ENCODE peak calls at places on chromosomes 6 and 20, in four cellular contexts. T is OCI-LY7, J is fibroblast of the aortic adventitia, O is fibroblast of pulmonary artery. H is an unnamed sample.

GRCh38 chr20:11686900-11687543 is 230.7 kb upstream of the BTBD3 start:
- DNase-seq in T (no peak), J (peak; percentile 11), O (peak; percentile 4), H (peak; percentile 56)

GRCh38 chr6:133001040-133001570 is 186.7 kb downstream of the RPS12 start:
- DNase-seq in T (no peak), J (no peak), O (no peak), H (no peak)

GRCh38 chr6:34940030-34940434 is 51.0 kb downstream of the ANKS1A start:
- DNase-seq in T (no peak), J (no peak), O (peak; percentile 26), H (no peak)

GRCh38 chr6:114534813-114535212 is 192.0 kb upstream of the HS3ST5 start:
- DNase-seq in T (no peak), J (no peak), O (no peak), H (no peak)

GRCh38 chr20:53643031-53643832 is 49.6 kb upstream of the ZNF217 start:
- DNase-seq in T (peak; percentile 80), J (peak; percentile 83), O (peak; percentile 83), H (peak; percentile 70)

GRCh38 chr20:59810376-59811187 is 122.9 kb downstream of the SYCP2 start:
- DNase-seq in T (no peak), J (no peak), O (no peak), H (no peak)

GRCh38 chr20:45100563-45101245 is at the start of gene KCNS1:
- DNase-seq in T (no peak), J (no peak), O (no peak), H (no peak)

GRCh38 chr20:9126527-9126926 is 57.6 kb downstream of the PLCB4 start:
- DNase-seq in T (no peak), J (no peak), O (no peak), H (no peak)

GRCh38 chr20:4267242-4267641 is 251.9 kb upstream of the RNF24 start:
- DNase-seq in T (no peak), J (no peak), O (no peak), H (no peak)

GRCh38 chr6:154506108-154506507 is 4.4 kb downstream of the CNKSR3 start:
- DNase-seq in T (no peak), J (no peak), O (no peak), H (no peak)

GRCh38 chr6:24125980-24126379 is at the start of gene NRSN1:
- DNase-seq in T (no peak), J (no peak), O (no peak), H (no peak)

GRCh38 chr6:75882734-75883133 is 133.7 kb downstream of the MYO6 start:
- DNase-seq in T (no peak), J (peak; percentile 35), O (peak; percentile 55), H (no peak)

GRCh38 chr6:19024737-19025136 is 637.6 kb downstream of the RNF144B start:
- DNase-seq in T (peak; percentile 41), J (peak; percentile 42), O (peak; percentile 62), H (no peak)

GRCh38 chr20:38435555-38435939 is 419 bp upstream of the SNHG17 start:
- DNase-seq in T (no peak), J (peak; percentile 74), O (peak; percentile 67), H (peak; percentile 65)

GRCh38 chr6:82178084-82178758 is 69.3 kb downstream of the IBTK start:
- DNase-seq in T (no peak), J (peak; percentile 77), O (peak; percentile 73), H (no peak)

GRCh38 chr6:165231581-165232276 is 77.7 kb downstream of the C6orf118 start:
- DNase-seq in T (peak; percentile 3), J (peak; percentile 71), O (peak; percentile 69), H (peak; percentile 31)

GRCh38 chr6:125746731-125747588 is 2.5 kb upstream of the HEY2 start:
- DNase-seq in T (peak; percentile 61), J (peak; percentile 55), O (peak; percentile 63), H (peak; percentile 25)

GRCh38 chr6:150857062-150857905 is 8.2 kb upstream of the MTHFD1L start:
- DNase-seq in T (no peak), J (peak; percentile 100), O (peak; percentile 100), H (peak; percentile 71)
- H3K4me3 ChIP-seq in T (no peak overlapping the region), J (no peak overlapping the region), O (no peak overlapping the region), H (no peak overlapping the region)

GRCh38 chr6:4281341-4282293 is 146.2 kb upstream of the ECI2 start:
- DNase-seq in T (peak; percentile 2), J (peak; percentile 22), O (peak; percentile 31), H (peak; percentile 4)
- H3K4me3 ChIP-seq in T (no peak overlapping the region), J (peak overlapping the region; percentile 42), O (peak overlapping the region; percentile 32), H (no peak overlapping the region)

DNA sequence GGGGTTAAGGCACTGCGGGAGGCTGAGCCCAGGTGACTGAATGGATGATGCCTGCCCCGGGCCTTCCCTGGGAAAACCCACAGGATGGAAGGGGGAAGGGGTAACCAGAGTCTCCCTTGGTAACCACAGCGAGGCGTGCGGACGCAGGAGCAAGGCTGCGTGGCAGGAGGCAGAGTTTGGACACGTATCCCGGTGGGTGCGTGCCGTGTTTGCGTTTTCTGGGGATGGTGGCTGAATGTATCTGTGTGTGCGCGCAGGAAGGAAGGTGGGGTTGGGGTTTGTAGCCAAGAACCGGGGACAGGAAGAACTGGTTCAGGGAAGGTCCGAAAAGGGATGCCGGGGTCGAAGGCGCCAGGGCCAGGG is 1.8 kb downstream of the MDGA1 start:
- DNase-seq in T (no peak), J (peak; percentile 15), O (no peak), H (no peak)
- H3K4me3 ChIP-seq in T (no peak overlapping the region), J (peak overlapping the region; percentile 73), O (peak overlapping the region; percentile 69), H (peak overlapping the region; percentile 59)

DNA sequence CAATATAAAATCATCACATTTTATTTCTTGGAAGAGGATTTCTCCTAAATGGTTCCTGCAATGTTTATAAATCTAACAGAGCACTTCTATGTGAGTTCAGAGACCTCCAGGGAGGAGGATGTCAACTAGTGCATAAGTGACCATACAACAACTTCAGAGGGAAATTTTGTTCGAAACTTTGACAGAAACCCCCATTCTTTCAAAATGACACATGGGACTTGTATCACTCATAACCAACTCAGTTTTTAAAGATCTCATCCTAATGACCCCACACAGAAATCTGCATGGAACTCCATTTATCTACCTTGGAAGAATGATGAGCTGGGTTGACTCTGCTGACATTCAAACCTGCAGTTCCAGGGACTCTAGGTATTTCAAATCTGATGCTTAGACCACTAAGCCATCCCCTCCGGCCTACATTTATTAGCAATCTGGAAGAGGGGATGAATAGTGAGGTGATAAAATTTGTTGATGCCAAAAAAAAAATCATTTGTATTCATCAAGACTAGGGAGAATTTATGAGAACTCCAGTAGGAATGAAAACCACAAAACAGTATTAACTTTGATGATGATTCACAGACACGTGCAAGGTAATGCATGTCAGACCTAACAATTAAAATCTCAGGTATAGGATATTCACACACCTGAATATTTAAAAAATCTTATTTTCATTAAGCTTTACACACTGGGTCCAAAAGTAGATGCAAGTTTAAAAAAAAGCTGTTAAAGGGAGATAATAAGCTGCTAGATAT is 153.0 kb downstream of the REV3L start:
- DNase-seq in T (no peak), J (no peak), O (no peak), H (no peak)
- H3K4me3 ChIP-seq in T (no peak overlapping the region), J (no peak overlapping the region), O (no peak overlapping the region), H (no peak overlapping the region)

H was measured in MG63.